ENCODE peak calls at places on chromosome 5, in eight cellular contexts. A, X, K, H, S, G, F and D are unnamed samples.

GRCh38 chr5:112121268-112121667 is 297.8 kb downstream of the EPB41L4A start:
- DNase-seq in A (no peak), K (no peak), H (no peak), G (no peak), X (no peak), S (no peak), F (no peak), D (no peak)

GRCh38 chr5:116388564-116389258 is 185.9 kb downstream of the SEMA6A start:
- DNase-seq in S (no peak), A (no peak), F (no peak), X (no peak), K (no peak), H (no peak), G (no peak), D (peak; percentile 67)

GRCh38 chr5:116492016-116492623 is 82.5 kb downstream of the SEMA6A start:
- DNase-seq in K (no peak), A (no peak), G (no peak), F (peak; percentile 90), X (no peak), S (no peak), H (no peak), D (peak; percentile 73)

GRCh38 chr5:89695371-89695770 is 714.2 kb downstream of the CETN3 start:
- DNase-seq in F (no peak), S (no peak), G (no peak), X (no peak), A (no peak), K (no peak), H (no peak), D (no peak)

GRCh38 chr5:83955916-83956315 is 235.3 kb upstream of the HAPLN1 start:
- DNase-seq in A (no peak), X (no peak), K (no peak), S (no peak), F (peak; percentile 56), H (no peak), G (no peak), D (peak; percentile 3)

GRCh38 chr5:89556215-89557009 is 673.4 kb upstream of the MEF2C start:
- DNase-seq in A (no peak), F (peak; percentile 87), S (peak; percentile 33), G (no peak), X (no peak), K (no peak), H (no peak), D (peak; percentile 86)

GRCh38 chr5:172910828-172911627 is 48.2 kb upstream of the RPL26L1 start:
- DNase-seq in A (no peak), X (no peak), F (peak; percentile 36), H (peak; percentile 85), G (peak; percentile 56), K (no peak), S (peak; percentile 96), D (peak; percentile 84)

GRCh38 chr5:168674893-168675482 is 95.8 kb upstream of the PANK3 start:
- DNase-seq in G (peak; percentile 28), A (no peak), K (no peak), X (no peak), H (no peak), S (no peak), F (no peak), D (no peak)

GRCh38 chr5:76720988-76721569 is 5.2 kb downstream of the F2R start:
- DNase-seq in S (no peak), X (no peak), G (no peak), A (no peak), F (no peak), K (no peak), H (no peak), D (no peak)

GRCh38 chr5:5340206-5340729 is 82.2 kb upstream of the ICE1 start:
- DNase-seq in G (no peak), H (peak; percentile 80), S (peak; percentile 94), A (no peak), K (no peak), X (no peak), F (peak; percentile 88), D (peak; percentile 89)

GRCh38 chr5:60492958-60493357 is 207.0 kb downstream of the DEPDC1B start:
- DNase-seq in G (no peak), K (no peak), F (peak; percentile 82), H (no peak), S (peak; percentile 88), A (no peak), X (no peak), D (peak; percentile 67)